ENCODE peak calls at places on chromosomes 4 and X, in eight cellular contexts. N is hypothalamus, F is fibroblast of the aortic adventitia, B is HS-27A, L is dermis microvascular lymphatic vessel endothelial cell, E is pulmonary artery endothelial cell, I is ovary, U is lower lobe of right lung. R is an unnamed sample.

GRCh38 chr4:145805490-145805889 is 125.5 kb downstream of the C4orf51 start:
- DNase-seq in N (no peak), F (no peak), B (no peak), L (peak; percentile 88), E (peak; percentile 44), I (no peak), U (no peak), R (no peak)

GRCh38 chrX:150375243-150375642 is 12.1 kb downstream of the MAMLD1 start:
- DNase-seq in N (no peak), F (no peak), B (no peak), L (no peak), E (no peak), I (no peak), U (no peak), R (no peak)

GRCh38 chr4:86924805-86925204 is 10.0 kb upstream of the AFF1 start:
- DNase-seq in N (no peak), F (peak; percentile 92), B (peak; percentile 82), L (peak; percentile 82), E (peak; percentile 74), I (no peak), U (no peak), R (no peak)

GRCh38 chr4:38177792-38178665 is 217.8 kb downstream of the PTTG2 start:
- DNase-seq in N (no peak), F (peak; percentile 84), B (no peak), L (no peak), E (no peak), I (peak; percentile 55), U (peak; percentile 91), R (peak; percentile 93)

GRCh38 chr4:89337678-89338077 is 30.1 kb upstream of the GPRIN3 start:
- DNase-seq in N (no peak), F (no peak), B (no peak), L (no peak), E (no peak), I (no peak), U (no peak), R (no peak)

GRCh38 chrX:119758682-119759332 is 419 bp downstream of the SOWAHD start:
- DNase-seq in N (no peak), F (no peak), B (no peak), L (no peak), E (no peak), I (peak; percentile 22), U (no peak), R (no peak)

GRCh38 chr4:183618681-183619080 is 40.3 kb downstream of the RWDD4 start:
- DNase-seq in N (no peak), F (no peak), B (no peak), L (no peak), E (no peak), I (peak; percentile 72), U (no peak), R (no peak)

GRCh38 chrX:123357941-123358340 is 173.9 kb downstream of the GRIA3 start:
- DNase-seq in N (no peak), F (no peak), B (no peak), L (no peak), E (no peak), I (no peak), U (no peak), R (no peak)

GRCh38 chr4:25970691-25971427 is 56.8 kb downstream of the SMIM20 start:
- DNase-seq in N (no peak), F (no peak), B (no peak), L (no peak), E (no peak), I (no peak), U (no peak), R (peak; percentile 59)

GRCh38 chr4:76035146-76035545 is 724 bp downstream of the CXCL11 start:
- DNase-seq in N (no peak), F (no peak), B (no peak), L (no peak), E (no peak), I (no peak), U (no peak), R (no peak)

GRCh38 chr4:1751919-1752283 is 30.6 kb downstream of the TACC3 start:
- DNase-seq in N (no peak), F (no peak), B (no peak), L (no peak), E (no peak), I (no peak), U (peak; percentile 79), R (peak; percentile 82)

GRCh38 chr4:57575465-57575864 is 465.3 kb upstream of the IGFBP7 start:
- DNase-seq in N (no peak), F (no peak), B (no peak), L (no peak), E (no peak), I (no peak), U (no peak), R (no peak)

GRCh38 chr4:110270492-110271197 is 72.2 kb upstream of the ELOVL6 start:
- DNase-seq in N (no peak), F (peak; percentile 70), B (peak; percentile 85), L (no peak), E (no peak), I (no peak), U (no peak), R (no peak)

GRCh38 chr4:156298230-156298629 is 344.6 kb upstream of the CTSO start:
- DNase-seq in N (no peak), F (peak; percentile 93), B (no peak), L (no peak), E (no peak), I (no peak), U (no peak), R (no peak)

GRCh38 chr4:44859477-44859876 is 133.1 kb upstream of the GNPDA2 start:
- DNase-seq in N (no peak), F (no peak), B (no peak), L (no peak), E (no peak), I (no peak), U (no peak), R (no peak)

GRCh38 chr4:129358571-129358970 is 262.6 kb downstream of the C4orf33 start:
- DNase-seq in N (no peak), F (peak; percentile 30), B (no peak), L (no peak), E (no peak), I (no peak), U (no peak), R (no peak)

GRCh38 chr4:183142566-183143545 is 43.8 kb downstream of the WWC2 start:
- DNase-seq in N (no peak), F (peak; percentile 72), B (no peak), L (peak; percentile 25), E (no peak), I (no peak), U (no peak), R (no peak)

GRCh38 chr4:74161676-74162450 is 3.9 kb downstream of the MTHFD2L start:
- DNase-seq in N (no peak), F (peak; percentile 43), B (no peak), L (no peak), E (no peak), I (no peak), U (no peak), R (no peak)

GRCh38 chr4:165355900-165356300 is 22.9 kb upstream of the CPE start:
- DNase-seq in N (peak; percentile 33), F (peak; percentile 72), B (no peak), L (peak; percentile 24), E (no peak), I (no peak), U (no peak), R (no peak)

GRCh38 chrX:134512566-134512965 is 52.6 kb downstream of the HPRT1 start:
- DNase-seq in N (no peak), F (peak; percentile 56), B (peak; percentile 54), L (no peak), E (no peak), I (no peak), U (no peak), R (no peak)

GRCh38 chr4:16034010-16034829 is 49.6 kb downstream of the PROM1 start:
- DNase-seq in N (no peak), F (peak; percentile 53), B (peak; percentile 11), L (no peak), E (no peak), I (no peak), U (no peak), R (no peak)

GRCh38 chrX:47224266-47224895 is 5.9 kb downstream of the CDK16 start:
- DNase-seq in N (no peak), F (no peak), B (no peak), L (no peak), E (no peak), I (no peak), U (no peak), R (no peak)

GRCh38 chr4:95637047-95637600 is 88.4 kb upstream of the UNC5C start:
- DNase-seq in N (no peak), F (peak; percentile 0), B (no peak), L (no peak), E (no peak), I (no peak), U (no peak), R (no peak)

GRCh38 chr4:31045724-31046318 is 325.7 kb downstream of the PCDH7 start:
- DNase-seq in N (no peak), F (peak; percentile 57), B (no peak), L (peak; percentile 37), E (peak; percentile 3), I (no peak), U (no peak), R (no peak)

GRCh38 chrX:3244955-3245354 is 101.5 kb downstream of the MXRA5 start:
- DNase-seq in N (no peak), F (peak; percentile 12), B (no peak), L (no peak), E (no peak), I (no peak), U (no peak), R (no peak)

GRCh38 chrX:35251229-35251628 is 308.6 kb downstream of the FAM47B start:
- DNase-seq in N (no peak), F (no peak), B (no peak), L (no peak), E (no peak), I (no peak), U (no peak), R (no peak)

GRCh38 chr4:33850503-33850902 is 2393.8 kb downstream of the ARAP2 start:
- DNase-seq in N (no peak), F (no peak), B (no peak), L (no peak), E (no peak), I (no peak), U (no peak), R (no peak)

GRCh38 chrX:104370089-104370488 is 115.4 kb upstream of the ESX1 start:
- DNase-seq in N (no peak), F (no peak), B (no peak), L (peak; percentile 22), E (no peak), I (no peak), U (no peak), R (no peak)

GRCh38 chr4:71237626-71238025 is 101.2 kb upstream of the SLC4A4 start:
- DNase-seq in N (no peak), F (no peak), B (no peak), L (no peak), E (no peak), I (no peak), U (no peak), R (no peak)

GRCh38 chrX:10239611-10240064 is 82.9 kb downstream of the CLCN4 start:
- DNase-seq in N (no peak), F (peak; percentile 70), B (no peak), L (no peak), E (no peak), I (no peak), U (no peak), R (no peak)

R was measured in upper lobe of right lung.